ENCODE peak calls at places on chromosome 9, in nine cellular contexts. W is CD8-positive, alpha-beta memory T cell; V is Peyer's patch; D is heart right ventricle; U is PC-9; B is effector memory CD4-positive, alpha-beta T cell; I is GM23338; F is adipocyte; M is lower lobe of right lung. Z is an unnamed sample.
A peak's percentile ranks its signal among the peaks of the same experiment; 100 is the strongest.

GRCh38 chr9:134333234-134333873 is 7.1 kb downstream of the RXRA start:
- DNase-seq in M (no peak), F (no peak), I (no peak), U (no peak), D (peak; percentile 34), B (no peak), V (no peak), W (no peak), Z (no peak)

GRCh38 chr9:69195019-69195418 is 20.9 kb downstream of the TJP2 start:
- DNase-seq in V (no peak), F (no peak), I (no peak), B (no peak), U (no peak), M (no peak), D (no peak), W (no peak), Z (no peak)

GRCh38 chr9:137978262-137978714 is 100.7 kb downstream of the CACNA1B start:
- DNase-seq in B (no peak), M (no peak), V (no peak), U (no peak), F (no peak), D (no peak), I (no peak), W (no peak), Z (no peak)

GRCh38 chr9:38651400-38652042 is 31.1 kb upstream of the ANKRD18A start:
- DNase-seq in V (no peak), W (no peak), B (no peak), F (no peak), I (no peak), M (no peak), D (peak; percentile 28), U (no peak), Z (no peak)

GRCh38 chr9:127780126-127780885 is 1.8 kb upstream of the SH2D3C start:
- DNase-seq in W (no peak), B (no peak), M (no peak), V (no peak), F (no peak), D (no peak), U (no peak), I (no peak), Z (peak; percentile 84)

GRCh38 chr9:69660304-69660703 is 11.9 kb downstream of the APBA1 start:
- DNase-seq in B (no peak), D (no peak), U (no peak), W (no peak), F (peak; percentile 34), M (no peak), I (no peak), V (no peak), Z (no peak)

GRCh38 chr9:99451121-99451606 is 229.1 kb downstream of the SEC61B start:
- DNase-seq in U (no peak), F (peak; percentile 26), W (no peak), D (peak; percentile 17), B (no peak), M (no peak), I (no peak), V (no peak), Z (no peak)

GRCh38 chr9:34651286-34651685 is 699 bp upstream of the IL11RA start:
- DNase-seq in D (no peak), B (no peak), W (no peak), V (no peak), I (no peak), U (no peak), M (no peak), F (peak; percentile 52), Z (no peak)

GRCh38 chr9:37954581-37954981 is 50.7 kb upstream of the SLC25A51 start:
- DNase-seq in V (no peak), D (no peak), F (no peak), U (no peak), W (no peak), I (no peak), B (no peak), M (no peak), Z (no peak)

GRCh38 chr9:115850548-115851304 is 302.9 kb upstream of the PAPPA start:
- DNase-seq in I (no peak), W (no peak), U (no peak), F (peak; percentile 55), B (no peak), M (no peak), D (no peak), V (no peak), Z (no peak)

GRCh38 chr9:24333629-24334028 is 212.1 kb downstream of the IZUMO3 start:
- DNase-seq in V (no peak), I (peak; percentile 16), M (no peak), D (no peak), F (no peak), B (no peak), U (no peak), W (no peak), Z (no peak)

GRCh38 chr9:6224393-6225154 is 9.0 kb downstream of the IL33 start:
- DNase-seq in M (no peak), U (no peak), B (no peak), V (no peak), W (no peak), D (no peak), I (no peak), F (no peak), Z (no peak)

GRCh38 chr9:83444110-83444509 is 94.1 kb downstream of the FRMD3 start:
- DNase-seq in I (no peak), W (no peak), F (peak; percentile 36), B (no peak), M (no peak), U (no peak), V (no peak), D (peak; percentile 66), Z (no peak)

GRCh38 chr9:34624475-34624984 is 4.2 kb upstream of the DCTN3 start:
- DNase-seq in U (no peak), V (no peak), W (no peak), B (no peak), M (no peak), I (peak; percentile 48), F (no peak), D (no peak), Z (no peak)

GRCh38 chr9:110995511-110996340 is 42.5 kb downstream of the LPAR1 start:
- DNase-seq in I (no peak), F (peak; percentile 67), M (no peak), B (no peak), V (no peak), D (no peak), U (no peak), W (no peak), Z (no peak)

GRCh38 chr9:83505282-83505681 is 32.9 kb downstream of the FRMD3 start:
- DNase-seq in W (no peak), U (no peak), F (no peak), D (no peak), I (no peak), M (no peak), V (no peak), B (no peak), Z (no peak)

GRCh38 chr9:132409828-132410528 is at the start of gene CFAP77:
- DNase-seq in U (no peak), V (peak; percentile 23), B (no peak), F (peak; percentile 82), D (peak; percentile 59), W (no peak), M (peak; percentile 64), I (peak; percentile 80), Z (peak; percentile 85)

GRCh38 chr9:3576358-3576757 is 50.6 kb upstream of the RFX3 start:
- DNase-seq in F (no peak), B (no peak), M (peak; percentile 65), W (no peak), D (no peak), U (no peak), V (no peak), I (no peak), Z (no peak)

DNA sequence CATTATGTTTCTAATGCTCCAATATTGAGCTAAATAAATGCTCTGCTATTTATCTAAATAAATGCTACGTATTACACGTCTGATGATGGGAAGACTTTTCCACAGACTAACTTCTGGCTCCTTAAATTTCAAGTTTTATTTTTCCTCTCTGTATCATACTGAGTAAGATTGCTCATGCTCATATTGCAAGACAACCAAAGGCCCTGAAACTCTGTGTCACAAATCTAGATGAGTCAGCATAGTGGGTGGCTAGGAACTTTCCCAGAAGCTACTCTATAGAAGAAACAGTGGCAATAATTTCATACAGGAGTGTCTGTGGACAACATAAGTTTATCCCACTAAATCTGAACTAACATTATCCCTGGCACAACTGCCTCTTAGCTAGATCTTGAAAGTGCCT is 53.0 kb upstream of the RFX3 start:
- DNase-seq in D (no peak), U (no peak), I (no peak), M (no peak), F (peak; percentile 65), V (no peak), W (no peak), B (no peak), Z (no peak)
- H3K27me3 ChIP-seq in D (no peaks in the 10 kb centered on the region), U (no peaks in the 10 kb centered on the region), I (no peaks in the 10 kb centered on the region), M (no peaks in the 10 kb centered on the region), F (no peaks in the 10 kb centered on the region), V (no peaks in the 10 kb centered on the region), W (no peaks in the 10 kb centered on the region), B (no peaks in the 10 kb centered on the region), Z (no peaks in the 10 kb centered on the region)

GRCh38 chr9:89468271-89468960 is 29.5 kb downstream of the SEMA4D start:
- DNase-seq in F (no peak), D (no peak), U (no peak), I (no peak), B (no peak), M (no peak), W (no peak), V (no peak), Z (no peak)
- H3K36me3 ChIP-seq in F (no peaks in the 10 kb centered on the region), D (no peaks in the 10 kb centered on the region), U (no peaks in the 10 kb centered on the region), I (no peaks in the 10 kb centered on the region), B (no peaks in the 10 kb centered on the region), M (no peaks in the 10 kb centered on the region), W (no peaks in the 10 kb centered on the region), V (no peaks in the 10 kb centered on the region), Z (peaks cover 31% of the 10 kb centered on the region)

GRCh38 chr9:17081814-17082213 is 53.0 kb upstream of the CNTLN start:
- DNase-seq in D (no peak), F (peak; percentile 19), I (no peak), V (no peak), B (no peak), M (no peak), W (no peak), U (no peak), Z (no peak)
- H3K4me3 ChIP-seq in D (no peak overlapping the region), F (no peak overlapping the region), I (no peak overlapping the region), V (no peak overlapping the region), B (no peak overlapping the region), M (no peak overlapping the region), W (no peak overlapping the region), U (no peak overlapping the region), Z (no peak overlapping the region)

GRCh38 chr9:109454041-109454440 is 44.1 kb downstream of the PTPN3 start:
- DNase-seq in W (no peak), V (no peak), I (no peak), M (no peak), B (no peak), U (no peak), F (no peak), D (no peak), Z (no peak)

GRCh38 chr9:109454601-109455155 is 43.4 kb downstream of the PTPN3 start:
- DNase-seq in B (no peak), D (no peak), W (no peak), U (no peak), V (no peak), M (no peak), F (no peak), I (no peak), Z (no peak)

GRCh38 chr9:109452761-109453160 is 45.3 kb downstream of the PTPN3 start:
- DNase-seq in V (no peak), F (peak; percentile 73), B (no peak), U (peak; percentile 97), I (no peak), M (no peak), W (no peak), D (no peak), Z (no peak)

GRCh38 chr9:109451311-109452025 is 46.6 kb downstream of the PTPN3 start:
- DNase-seq in V (no peak), I (peak; percentile 66), U (no peak), F (no peak), B (no peak), W (no peak), M (no peak), D (no peak), Z (no peak)

GRCh38 chr9:109453210-109453842 is 44.8 kb downstream of the PTPN3 start:
- DNase-seq in U (peak; percentile 97), W (no peak), V (no peak), D (no peak), I (no peak), B (no peak), F (peak; percentile 71), M (no peak), Z (no peak)
- H3K27me3 ChIP-seq in U (no peaks in the 10 kb centered on the region), W (no peaks in the 10 kb centered on the region), V (no peaks in the 10 kb centered on the region), D (peaks cover 33% of the 10 kb centered on the region), I (no peaks in the 10 kb centered on the region), B (no peaks in the 10 kb centered on the region), F (no peaks in the 10 kb centered on the region), M (peaks cover 4% of the 10 kb centered on the region), Z (peaks cover 67% of the 10 kb centered on the region)

Z was measured in spleen.